ENCODE peak calls at places on chromosomes 2 and 18, in six cellular contexts. Q is psoas muscle, H is fibroblast of mammary gland, D is Caco-2, G is vagina, M is AG09319. C is an unnamed sample.
A peak's percentile ranks its signal among the peaks of the same experiment; 100 is the strongest.

GRCh38 chr2:9950521-9951271 is 797 bp upstream of the GRHL1 start:
- DNase-seq in G (no peak), H (no peak), Q (peak; percentile 72), M (no peak), D (peak; percentile 62), C (peak; percentile 43)

GRCh38 chr2:189821953-189822748 is 37.9 kb downstream of the PMS1 start:
- DNase-seq in M (peak; percentile 62), D (no peak), Q (peak; percentile 43), H (peak; percentile 61), G (no peak), C (no peak)

GRCh38 chr2:66805136-66805535 is 370.2 kb downstream of the MEIS1 start:
- DNase-seq in Q (no peak), M (no peak), G (no peak), H (no peak), D (no peak), C (no peak)

GRCh38 chr2:140895378-140895777 is 1235.4 kb downstream of the LRP1B start:
- DNase-seq in H (no peak), D (no peak), Q (no peak), M (no peak), G (no peak), C (no peak)

GRCh38 chr2:71536311-71536710 is 83.0 kb downstream of the DYSF start:
- DNase-seq in G (no peak), Q (no peak), H (no peak), M (no peak), D (no peak), C (no peak)

GRCh38 chr2:238652053-238652770 is 195.7 kb upstream of the TWIST2 start:
- DNase-seq in G (no peak), Q (no peak), M (no peak), D (no peak), H (no peak), C (no peak)

GRCh38 chr2:106085441-106085911 is 108.6 kb downstream of the UXS1 start:
- DNase-seq in H (peak; percentile 57), G (no peak), D (peak; percentile 26), M (no peak), Q (no peak), C (no peak)

GRCh38 chr2:100818003-100818605 is 1.8 kb upstream of the NPAS2 start:
- DNase-seq in Q (no peak), H (peak; percentile 33), G (no peak), D (no peak), M (no peak), C (no peak)

GRCh38 chr18:25189391-25190185 is 162.4 kb downstream of the ZNF521 start:
- DNase-seq in H (no peak), M (no peak), G (no peak), D (no peak), Q (no peak), C (no peak)

GRCh38 chr18:13577091-13577697 is 149.2 kb downstream of the FAM210A start:
- DNase-seq in G (no peak), D (no peak), Q (no peak), M (no peak), H (peak; percentile 59), C (no peak)

GRCh38 chr2:187264612-187265011 is 183.4 kb downstream of the CALCRL start:
- DNase-seq in D (no peak), M (no peak), H (no peak), G (no peak), Q (no peak), C (no peak)

GRCh38 chr18:12679183-12679786 is 21.4 kb upstream of the SPIRE1 start:
- DNase-seq in G (no peak), H (peak; percentile 58), Q (peak; percentile 70), M (no peak), D (no peak), C (no peak)

DNA sequence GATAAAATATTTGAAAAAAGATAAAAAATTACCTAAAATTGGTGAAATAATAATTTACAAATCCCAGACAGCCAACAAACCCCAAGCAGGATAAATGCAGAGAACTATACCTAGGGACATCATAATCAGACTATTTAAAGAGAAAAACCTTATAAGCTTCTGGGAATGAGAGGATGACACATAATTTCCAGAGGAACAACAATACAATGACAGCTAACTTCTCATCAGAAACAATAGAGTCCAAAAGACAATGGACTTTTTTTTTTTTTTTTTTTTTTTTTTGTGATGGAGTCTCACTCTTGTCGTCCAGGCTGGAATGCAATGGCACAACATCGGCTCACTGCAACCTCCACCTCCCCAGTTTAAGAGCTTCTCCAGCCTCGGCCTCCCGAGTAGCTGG is 65.2 kb downstream of the SOCS6 start:
- DNase-seq in H (no peak), Q (no peak), G (no peak), M (no peak), D (no peak), C (no peak)
- TF ChIP-seq CTCF in H (no peak), Q (no peak), G (no peak), M (no peak), D (no peak), C (no peak)

DNA sequence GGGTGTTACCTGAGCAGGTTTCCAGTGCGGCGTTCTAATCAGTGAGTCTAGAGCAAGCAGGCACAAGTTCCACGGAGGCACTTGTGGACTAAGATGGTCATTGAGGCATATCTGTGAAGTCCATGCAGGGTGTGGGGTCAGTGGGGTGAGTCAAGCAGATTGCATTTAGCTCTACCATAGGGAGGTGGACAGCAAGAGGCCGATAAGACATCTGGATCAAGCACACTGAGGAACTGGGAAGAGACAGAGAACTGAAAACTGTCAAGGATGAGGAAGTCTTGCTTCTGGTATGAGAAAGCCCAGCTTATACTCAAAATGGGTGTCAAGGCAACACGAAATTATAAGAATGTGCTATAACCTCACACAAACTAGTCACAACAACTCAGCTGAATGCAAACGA is 61.2 kb upstream of the SLC39A10 start:
- DNase-seq in D (no peak), G (no peak), M (no peak), H (no peak), Q (no peak), C (no peak)
- TF ChIP-seq CTCF in D (no peak), G (no peak), M (no peak), H (no peak), Q (no peak), C (no peak)

DNA sequence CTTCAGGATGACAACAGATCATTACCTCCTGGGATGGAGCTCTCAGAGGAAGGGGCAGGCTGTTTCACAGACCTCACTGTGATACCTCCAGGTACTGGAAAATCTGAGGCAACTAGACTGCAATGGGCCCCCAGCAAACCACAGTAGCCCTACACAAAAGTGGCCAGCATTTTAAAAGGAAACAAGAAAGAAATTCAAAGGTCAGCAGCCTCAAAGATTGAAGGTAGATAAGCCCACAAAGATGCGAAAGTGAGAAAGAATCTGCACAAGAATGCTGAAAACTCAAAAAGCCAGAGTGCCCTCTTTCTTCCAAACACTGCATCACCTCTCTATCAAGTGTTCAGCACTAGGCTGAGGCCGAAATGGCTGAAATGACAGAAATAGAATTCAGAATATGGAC is 499.5 kb upstream of the CHAC2 start:
- DNase-seq in H (no peak), M (no peak), Q (no peak), D (peak; percentile 6), G (no peak), C (no peak)
- TF ChIP-seq CTCF in H (no peak), M (no peak), Q (no peak), D (peak; percentile 19), G (no peak), C (no peak)

GRCh38 chr2:157269060-157269459 is 11.6 kb downstream of the GALNT5 start:
- DNase-seq in D (no peak), Q (no peak), G (no peak), M (no peak), H (no peak), C (no peak)

GRCh38 chr2:157264099-157264498 is 6.6 kb downstream of the GALNT5 start:
- DNase-seq in M (no peak), D (no peak), H (peak; percentile 48), G (no peak), Q (no peak), C (no peak)

GRCh38 chr2:157265825-157266224 is 8.3 kb downstream of the GALNT5 start:
- DNase-seq in G (no peak), M (no peak), D (no peak), H (no peak), Q (no peak), C (no peak)

GRCh38 chr2:157269922-157270321 is 12.4 kb downstream of the GALNT5 start:
- DNase-seq in H (no peak), M (no peak), D (no peak), Q (no peak), G (no peak), C (no peak)

GRCh38 chr2:157267476-157267875 is 10.0 kb downstream of the GALNT5 start:
- DNase-seq in H (no peak), G (no peak), M (no peak), D (no peak), Q (no peak), C (no peak)
- TF ChIP-seq CTCF in H (no peak), G (no peak), M (no peak), D (no peak), Q (no peak), C (no peak)

GRCh38 chr18:69770206-69770605 is 177.5 kb downstream of the CD226 start:
- DNase-seq in H (no peak), M (no peak), G (no peak), D (no peak), Q (no peak), C (no peak)
- TF ChIP-seq CTCF in H (no peak), M (no peak), G (no peak), D (no peak), Q (no peak), C (no peak)